ENCODE peak calls at places on chromosomes 13 and 19, in five cellular contexts. V is HCT116, L is MM.1S, H is neural progenitor cell, F is SK-N-SH. I is an unnamed sample.

GRCh38 chr13:95659500-95659899 is 15.0 kb upstream of the DZIP1 start:
- DNase-seq in V (no peak), L (no peak), H (no peak), F (no peak), I (no peak)

GRCh38 chr19:35139618-35139943 is 957 bp downstream of the FXYD1 start:
- DNase-seq in V (no peak), L (no peak), H (no peak), F (no peak), I (no peak)

GRCh38 chr19:53424968-53425597 is 6.7 kb upstream of the ZNF761 start:
- DNase-seq in V (no peak), L (no peak), H (peak), F (peak), I (peak)

GRCh38 chr19:55165952-55166529 is 372 bp downstream of the DNAAF3 start:
- DNase-seq in V (peak), L (peak), H (peak), F (peak), I (peak)

GRCh38 chr19:41616785-41617621 is 9.9 kb downstream of the CEACAM4 start:
- DNase-seq in V (no peak), L (peak), H (peak), F (no peak), I (peak)

GRCh38 chr13:113561417-113562084 is 23.0 kb upstream of the TFDP1 start:
- DNase-seq in V (no peak), L (no peak), H (no peak), F (no peak), I (no peak)

GRCh38 chr13:76697277-76697676 is 188.9 kb downstream of the KCTD12 start:
- DNase-seq in V (no peak), L (no peak), H (no peak), F (no peak), I (no peak)

GRCh38 chr19:16197188-16197621 is 506 bp upstream of the AP1M1 start:
- DNase-seq in V (no peak), L (no peak), H (no peak), F (no peak), I (no peak)

GRCh38 chr13:73220966-73221720 is 162.3 kb downstream of the KLF5 start:
- DNase-seq in V (no peak), L (no peak), H (no peak), F (no peak), I (peak)

GRCh38 chr13:59416561-59416960 is 747.2 kb downstream of the DIAPH3 start:
- DNase-seq in V (no peak), L (no peak), H (peak), F (no peak), I (no peak)

GRCh38 chr19:49599378-49600298 is 8.7 kb downstream of the PRR12 start:
- DNase-seq in V (no peak), L (no peak), H (no peak), F (no peak), I (no peak)

GRCh38 chr13:50085063-50085462 is 69.8 kb downstream of the KCNRG start:
- DNase-seq in V (no peak), L (no peak), H (peak), F (no peak), I (peak)

GRCh38 chr13:75544681-75545333 is 4.8 kb upstream of the UCHL3 start:
- DNase-seq in V (no peak), L (no peak), H (no peak), F (no peak), I (no peak)

GRCh38 chr19:31220540-31220939 is 128.7 kb downstream of the TSHZ3 start:
- DNase-seq in V (no peak), L (no peak), H (peak), F (no peak), I (no peak)

GRCh38 chr13:113584870-113585671 is 518 bp downstream of the TFDP1 start:
- DNase-seq in V (no peak), L (peak), H (peak), F (peak), I (no peak)

GRCh38 chr13:42107006-42107405 is 58.6 kb downstream of the DGKH start:
- DNase-seq in V (no peak), L (no peak), H (no peak), F (no peak), I (no peak)

GRCh38 chr13:105432408-105432807 is 1103.1 kb downstream of the EFNB2 start:
- DNase-seq in V (no peak), L (no peak), H (no peak), F (no peak), I (no peak)

GRCh38 chr13:30148171-30148754 is 159.1 kb downstream of the KATNAL1 start:
- DNase-seq in V (no peak), L (peak), H (no peak), F (no peak), I (no peak)

GRCh38 chr13:111302045-111302722 is 18.3 kb upstream of the TEX29 start:
- DNase-seq in V (no peak), L (no peak), H (no peak), F (no peak), I (no peak)

GRCh38 chr13:51044023-51044665 is 66.9 kb downstream of the C13orf42 start:
- DNase-seq in V (no peak), L (no peak), H (no peak), F (no peak), I (peak)

GRCh38 chr13:37403776-37404497 is 194.6 kb downstream of the POSTN start:
- DNase-seq in V (no peak), L (no peak), H (no peak), F (no peak), I (no peak)

GRCh38 chr13:110418944-110419343 is 111.9 kb downstream of the COL4A2 start:
- DNase-seq in V (no peak), L (no peak), H (no peak), F (no peak), I (no peak)

GRCh38 chr13:84896128-84896527 is 903.1 kb downstream of the SLITRK6 start:
- DNase-seq in V (peak), L (peak), H (peak), F (peak), I (peak)

GRCh38 chr19:47663911-47664771 is 49.1 kb upstream of the EHD2 start:
- DNase-seq in V (no peak), L (no peak), H (no peak), F (no peak), I (peak)

GRCh38 chr19:28646629-28647028 is 566.3 kb downstream of the UQCRFS1 start:
- DNase-seq in V (no peak), L (no peak), H (no peak), F (no peak), I (no peak)

GRCh38 chr19:12838182-12838890 is at the start of gene MAST1:
- DNase-seq in V (no peak), L (peak), H (peak), F (peak), I (peak)

GRCh38 chr13:52428295-52428694 is 22.1 kb downstream of the VPS36 start:
- DNase-seq in V (no peak), L (no peak), H (no peak), F (peak), I (peak)

GRCh38 chr13:22220186-22221160 is 549.6 kb downstream of the FGF9 start:
- DNase-seq in V (no peak), L (no peak), H (peak), F (peak), I (no peak)

GRCh38 chr13:44373601-44374347 is at the start of gene SERP2:
- DNase-seq in V (no peak), L (no peak), H (peak), F (peak), I (peak)

GRCh38 chr13:40384976-40385857 is 281.2 kb downstream of the FOXO1 start:
- DNase-seq in V (no peak), L (no peak), H (no peak), F (no peak), I (no peak)

GRCh38 chr19:31678421-31678820 is 329.2 kb upstream of the TSHZ3 start:
- DNase-seq in V (no peak), L (no peak), H (no peak), F (no peak), I (no peak)

GRCh38 chr19:20102097-20102496 is 24.3 kb downstream of the ZNF90 start:
- DNase-seq in V (no peak), L (no peak), H (no peak), F (no peak), I (no peak)

GRCh38 chr13:76992548-76993001 is 694 bp downstream of the CLN5 start:
- DNase-seq in V (no peak), L (peak), H (peak), F (peak), I (peak)

GRCh38 chr19:50555447-50556235 is 12.6 kb downstream of the LRRC4B start:
- DNase-seq in V (no peak), L (no peak), H (peak), F (peak), I (no peak)

GRCh38 chr19:57583521-57584416 is at the start of gene ZIK1:
- DNase-seq in V (no peak), L (no peak), H (peak), F (peak), I (peak)

GRCh38 chr13:54949735-54950134 is 1921.1 kb downstream of the OLFM4 start:
- DNase-seq in V (no peak), L (no peak), H (no peak), F (no peak), I (no peak)

GRCh38 chr13:54958781-54959180 is 1930.2 kb downstream of the OLFM4 start:
- DNase-seq in V (no peak), L (no peak), H (no peak), F (peak), I (no peak)

GRCh38 chr13:54950546-54950945 is 1921.9 kb downstream of the OLFM4 start:
- DNase-seq in V (no peak), L (no peak), H (no peak), F (no peak), I (no peak)

GRCh38 chr13:54953786-54954185 is 1925.2 kb downstream of the OLFM4 start:
- DNase-seq in V (no peak), L (peak), H (no peak), F (no peak), I (no peak)
- TF ChIP-seq EZH2phosphoT487 in V (no peak), L (no peak), H (no peak), F (no peak), I (no peak)

GRCh38 chr19:33261511-33262192 is 36.0 kb upstream of the SLC7A10 start:
- DNase-seq in V (no peak), L (no peak), H (no peak), F (peak), I (no peak)

GRCh38 chr19:33257828-33258227 is 32.2 kb upstream of the SLC7A10 start:
- DNase-seq in V (no peak), L (no peak), H (no peak), F (no peak), I (no peak)

GRCh38 chr19:33260628-33261418 is 35.2 kb upstream of the SLC7A10 start:
- DNase-seq in V (no peak), L (no peak), H (no peak), F (no peak), I (no peak)

GRCh38 chr19:33256266-33256665 is 30.6 kb upstream of the SLC7A10 start:
- DNase-seq in V (no peak), L (no peak), H (no peak), F (no peak), I (no peak)

DNA sequence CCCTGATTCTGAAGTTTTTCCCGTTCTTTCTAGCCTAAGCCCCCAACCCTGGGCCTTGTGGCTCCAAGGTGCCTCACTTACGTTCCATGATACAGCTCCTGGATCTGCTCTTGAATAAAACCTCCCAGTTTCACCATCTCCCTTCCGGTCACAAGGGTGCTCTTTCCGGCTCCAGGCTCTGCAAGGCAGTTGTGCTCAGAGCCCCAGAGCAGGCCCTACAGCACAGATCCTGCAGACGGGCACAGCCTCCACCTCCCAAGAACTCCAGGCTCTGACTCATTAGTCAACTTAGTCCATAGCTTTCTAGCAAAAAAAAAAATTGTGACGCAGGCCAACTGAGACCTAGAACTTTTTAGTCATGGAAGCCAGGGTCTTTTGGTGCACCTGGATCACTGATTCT is 33.9 kb upstream of the SLC7A10 start:
- DNase-seq in V (no peak), L (no peak), H (no peak), F (no peak), I (no peak)
- TF ChIP-seq CTCF in V (no peak), L (no peak), H (no peak), F (no peak), I (no peak)

GRCh38 chr13:43329702-43330101 is 306.3 kb downstream of the DNAJC15 start:
- DNase-seq in V (no peak), L (no peak), H (no peak), F (no peak), I (no peak)

GRCh38 chr13:43319617-43320444 is 296.4 kb downstream of the DNAJC15 start:
- DNase-seq in V (no peak), L (no peak), H (peak), F (no peak), I (no peak)

GRCh38 chr13:43326100-43326499 is 302.7 kb downstream of the DNAJC15 start:
- DNase-seq in V (no peak), L (no peak), H (no peak), F (no peak), I (no peak)

GRCh38 chr13:43328907-43329306 is 305.5 kb downstream of the DNAJC15 start:
- DNase-seq in V (no peak), L (no peak), H (no peak), F (no peak), I (no peak)

GRCh38 chr13:43325636-43326035 is 302.2 kb downstream of the DNAJC15 start:
- DNase-seq in V (no peak), L (no peak), H (no peak), F (no peak), I (no peak)
- TF ChIP-seq EZH2phosphoT487 in V (no peak), L (no peak), H (no peak), F (no peak), I (no peak)

DNA sequence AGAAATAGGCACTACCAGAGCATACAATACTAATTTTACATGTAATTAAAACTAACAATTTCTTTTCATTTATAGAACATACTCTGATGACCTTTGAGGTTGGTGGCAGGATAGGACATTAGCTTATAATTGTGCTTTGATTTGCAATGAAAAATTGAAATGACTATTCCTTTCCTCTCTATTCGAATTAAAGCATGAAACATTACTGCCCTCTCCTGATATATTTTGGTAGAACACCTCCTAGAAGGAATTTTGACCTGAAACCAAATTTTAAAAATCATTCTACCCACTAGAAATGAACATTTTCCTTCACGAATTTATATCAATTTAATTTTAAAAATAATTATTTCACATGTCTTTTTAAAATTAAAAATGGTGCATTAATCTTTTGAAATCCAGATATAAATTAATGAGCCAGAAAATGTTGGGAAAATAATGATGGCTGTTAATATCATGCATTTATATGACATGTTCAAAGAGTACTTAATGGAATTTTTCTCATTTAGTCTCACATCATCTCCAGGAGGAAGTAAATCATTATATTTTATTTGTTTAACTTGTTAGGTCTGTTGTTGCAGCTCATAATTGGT is 556.3 kb upstream of the ARGLU1 start:
- DNase-seq in V (no peak), L (peak), H (peak), F (peak), I (peak)
- TF ChIP-seq CTCF in V (peak), L (peak), H (peak), F (peak), I (peak)

I was measured in hepatocyte.